ENCODE peak calls at places on chromosomes 2 and 18, in four cellular contexts. One of them, this sample, is unnamed.

GRCh38 chr2:41496908-41497307 is 550.9 kb upstream of the PKDCC start:
- DNase-seq in GM12878: no peak
- DNase-seq in HepG2: no peak
- DNase-seq in K562: peak; percentile 16
- DNase-seq in this sample: peak; percentile 21

GRCh38 chr2:39476524-39476923 is 39.4 kb upstream of the MAP4K3 start:
- DNase-seq in HepG2: no peak
- DNase-seq in GM12878: no peak
- DNase-seq in K562: no peak
- DNase-seq in this sample: no peak

GRCh38 chr2:175355246-175355645 is 173.7 kb upstream of the ATP5MC3 start:
- DNase-seq in GM12878: no peak
- DNase-seq in K562: no peak
- DNase-seq in HepG2: no peak
- DNase-seq in this sample: no peak

GRCh38 chr18:22283397-22283796 is 114.0 kb downstream of the GATA6 start:
- DNase-seq in HepG2: no peak
- DNase-seq in GM12878: no peak
- DNase-seq in K562: no peak
- DNase-seq in this sample: no peak

GRCh38 chr2:114807666-114808065 is 365.2 kb downstream of the DPP10 start:
- DNase-seq in HepG2: no peak
- DNase-seq in GM12878: no peak
- DNase-seq in K562: no peak
- DNase-seq in this sample: no peak

GRCh38 chr18:47323158-47323557 is 71.7 kb upstream of the SKOR2 start:
- DNase-seq in GM12878: no peak
- DNase-seq in K562: no peak
- DNase-seq in HepG2: no peak
- DNase-seq in this sample: no peak

GRCh38 chr2:68319397-68320117 is at the start of gene CNRIP1:
- DNase-seq in K562: peak; percentile 16
- DNase-seq in GM12878: no peak
- DNase-seq in HepG2: no peak
- DNase-seq in this sample: peak; percentile 18

GRCh38 chr2:62505649-62506420 is at the start of gene TMEM17:
- DNase-seq in GM12878: peak; percentile 35
- DNase-seq in K562: peak; percentile 83
- DNase-seq in HepG2: no peak
- DNase-seq in this sample: peak; percentile 81

GRCh38 chr18:57846258-57846657 is 43.1 kb upstream of the ATP8B1 start:
- DNase-seq in K562: peak; percentile 11
- DNase-seq in HepG2: no peak
- DNase-seq in GM12878: no peak
- DNase-seq in this sample: peak; percentile 71

GRCh38 chr2:150127995-150128394 is 359.5 kb downstream of the RND3 start:
- DNase-seq in GM12878: no peak
- DNase-seq in HepG2: no peak
- DNase-seq in K562: no peak
- DNase-seq in this sample: no peak

GRCh38 chr2:120321721-120322284 is 24.1 kb upstream of the INHBB start:
- DNase-seq in K562: no peak
- DNase-seq in HepG2: no peak
- DNase-seq in GM12878: no peak
- DNase-seq in this sample: no peak

GRCh38 chr18:78782951-78783563 is 196.6 kb upstream of the SALL3 start:
- DNase-seq in GM12878: no peak
- DNase-seq in K562: no peak
- DNase-seq in HepG2: no peak
- DNase-seq in this sample: no peak

DNA sequence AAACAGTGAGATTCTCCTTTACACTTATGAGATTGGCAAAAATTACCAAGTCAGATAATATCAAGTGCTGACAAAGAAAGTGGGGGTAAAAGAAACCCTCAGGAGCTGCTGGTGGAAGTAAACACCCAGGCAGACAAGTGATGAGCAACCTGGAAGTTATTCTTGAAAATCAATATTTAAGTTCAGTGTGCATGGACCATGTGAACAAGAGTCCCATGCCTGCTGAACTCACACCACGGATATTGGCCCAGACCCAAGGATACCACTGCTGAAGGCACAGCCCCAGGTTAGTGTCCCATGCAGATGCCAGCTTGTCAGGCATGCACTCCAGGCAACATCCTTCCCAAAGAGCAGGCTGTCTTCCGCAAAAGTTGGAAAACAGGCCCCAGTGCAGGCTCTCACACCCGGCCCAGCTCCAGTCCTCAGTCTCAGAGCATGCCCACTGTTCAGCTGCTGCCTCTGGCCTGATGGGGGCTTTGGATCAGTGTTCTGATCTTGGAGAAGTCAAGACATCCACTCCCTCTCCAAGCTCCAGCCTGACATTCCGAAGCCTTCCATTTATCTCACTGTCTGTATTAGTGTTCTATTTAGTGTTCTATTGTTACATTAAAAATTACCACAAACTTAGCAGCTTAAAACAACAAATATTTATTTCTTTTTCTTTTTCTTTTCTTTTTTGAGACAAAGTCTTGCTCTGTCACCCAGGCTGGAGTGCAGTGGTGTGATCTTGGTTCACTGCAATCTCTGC is 70.0 kb downstream of the HS1BP3 start:
- DNase-seq in GM12878: no peak
- DNase-seq in K562: no peak
- DNase-seq in HepG2: peak; percentile 95
- DNase-seq in this sample: peak; percentile 55
- TF ChIP-seq KDM1A in GM12878: no peak
- TF ChIP-seq KDM1A in K562: no peak
- TF ChIP-seq KDM1A in HepG2: peak; percentile 97
- TF ChIP-seq KDM1A in this sample: no peak

DNA sequence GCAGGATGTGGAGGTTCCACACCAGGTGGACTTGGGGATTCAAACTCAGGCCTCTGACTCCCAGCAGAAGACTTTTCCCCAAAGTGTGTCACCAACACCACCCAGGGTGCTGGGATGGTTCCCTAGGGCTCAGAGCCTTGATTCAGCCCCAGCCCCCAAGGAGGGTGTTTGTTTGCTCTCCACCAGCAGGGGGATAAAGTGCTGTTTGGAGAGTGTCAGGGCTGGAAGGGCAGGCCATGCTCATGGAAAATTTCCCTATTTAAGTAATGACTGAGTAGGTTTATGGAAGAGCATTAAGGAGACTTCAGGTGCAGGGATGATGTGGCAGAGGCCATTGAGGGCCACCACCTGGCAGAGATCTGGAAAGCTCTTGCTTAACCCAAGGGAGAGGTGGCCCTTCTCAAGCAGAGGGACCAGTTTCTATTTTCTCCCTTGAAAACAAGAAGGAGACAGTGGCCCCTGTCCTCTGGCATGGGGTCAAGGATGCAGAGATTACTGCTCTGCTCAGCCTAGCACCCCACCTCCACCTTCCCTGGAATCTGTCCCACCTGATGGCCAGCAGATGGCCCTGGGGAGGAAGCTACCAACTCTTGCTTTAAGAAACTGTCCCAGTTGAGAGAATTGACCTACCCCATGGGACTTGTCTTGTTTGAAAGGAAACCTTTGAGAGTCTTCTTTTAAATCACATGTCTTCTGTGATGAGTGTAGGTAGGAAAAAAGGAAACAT is 122.1 kb downstream of the ACOXL start:
- DNase-seq in HepG2: no peak
- DNase-seq in GM12878: no peak
- DNase-seq in K562: peak; percentile 22
- DNase-seq in this sample: peak; percentile 16
- TF ChIP-seq KDM1A in HepG2: no peak
- TF ChIP-seq KDM1A in GM12878: no peak
- TF ChIP-seq KDM1A in K562: no peak
- TF ChIP-seq KDM1A in this sample: no peak

DNA sequence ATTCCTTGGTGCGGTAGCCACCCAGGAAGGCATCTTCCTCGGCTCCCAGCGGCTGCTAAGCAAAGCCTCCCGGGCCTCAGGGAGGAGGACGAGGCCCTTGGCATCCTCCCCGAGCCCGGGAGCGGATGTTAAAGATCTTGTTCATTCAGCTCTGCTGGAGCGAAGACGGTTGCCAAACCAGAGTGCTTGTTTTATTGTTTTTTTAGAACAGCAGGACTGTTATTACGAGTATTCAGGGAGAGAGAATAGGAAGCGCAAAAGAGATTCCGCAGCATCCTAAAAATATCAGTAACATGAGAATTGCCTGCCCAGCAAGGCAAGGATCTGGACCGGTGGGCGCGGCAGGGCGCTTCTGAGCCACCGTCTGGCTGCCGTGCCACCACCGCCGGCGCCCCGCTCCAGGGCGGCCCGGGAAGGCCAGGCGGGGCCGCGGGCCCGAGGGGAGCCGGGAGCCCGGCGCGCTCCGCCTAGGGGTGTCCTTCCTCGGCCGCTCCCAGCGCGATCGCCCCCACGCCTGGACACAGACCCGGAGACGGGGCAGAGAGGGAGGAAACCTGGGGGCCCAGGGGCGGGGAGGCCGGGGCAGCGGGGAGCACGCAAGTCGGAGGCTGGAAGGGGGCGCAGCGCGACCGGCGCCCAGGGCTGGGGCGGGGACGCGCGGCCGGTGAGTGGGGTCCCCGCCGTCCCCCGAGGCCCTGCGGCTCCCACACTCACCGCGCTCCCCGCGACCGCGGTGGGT is 850 bp downstream of the CYS1 start:
- DNase-seq in GM12878: no peak
- DNase-seq in HepG2: no peak
- DNase-seq in K562: no peak
- DNase-seq in this sample: peak; percentile 58
- TF ChIP-seq KDM1A in GM12878: no peak
- TF ChIP-seq KDM1A in HepG2: no peak
- TF ChIP-seq KDM1A in K562: no peak
- TF ChIP-seq KDM1A in this sample: no peak

GRCh38 chr18:75926811-75927210 is 499.3 kb upstream of the SMIM21 start:
- DNase-seq in K562: no peak
- DNase-seq in GM12878: no peak
- DNase-seq in HepG2: no peak
- DNase-seq in this sample: no peak

DNA sequence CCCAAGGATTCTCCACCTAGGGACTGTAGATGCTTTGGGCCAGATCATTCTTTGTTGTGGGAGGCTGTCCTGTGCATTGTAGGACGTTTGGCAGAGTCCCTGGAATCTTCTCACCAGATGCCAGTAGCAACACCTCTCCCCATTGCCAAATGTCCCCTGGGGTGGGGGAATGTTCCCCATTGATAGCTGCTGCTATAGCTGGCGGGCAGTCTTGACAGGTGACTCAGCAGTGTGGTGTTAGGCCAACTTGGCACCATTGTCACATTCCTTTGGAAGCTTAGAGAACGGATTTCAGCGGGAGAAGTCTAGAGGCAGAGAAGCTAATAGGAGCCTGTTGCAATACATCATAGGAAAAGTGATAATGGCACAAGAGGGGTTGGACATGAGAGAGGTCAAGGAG is 495.7 kb upstream of the SMIM21 start:
- DNase-seq in HepG2: no peak
- DNase-seq in GM12878: no peak
- DNase-seq in K562: no peak
- DNase-seq in this sample: peak; percentile 29
- TF ChIP-seq KDM1A in HepG2: no peak
- TF ChIP-seq KDM1A in GM12878: no peak
- TF ChIP-seq KDM1A in K562: no peak
- TF ChIP-seq KDM1A in this sample: no peak